ENCODE peak calls at places on chromosomes 12 and 14, in ten cellular contexts. Z is gastrocnemius medialis, W is IMR-90, N is lower leg skin, V is stomach, R is GM12878, Q is ovary, C is K562, U is body of pancreas, L is HCT116. M is an unnamed sample.

GRCh38 chr12:66662729-66663128 is 16.1 kb downstream of the GRIP1 start:
- DNase-seq in Z (no peak), W (peak; percentile 33), N (no peak), V (no peak), R (no peak), Q (no peak), C (no peak), U (no peak), L (no peak), M (no peak)

GRCh38 chr14:89678715-89679220 is 261.7 kb upstream of the FOXN3 start:
- DNase-seq in Z (no peak), W (no peak), N (no peak), V (no peak), R (no peak), Q (no peak), C (no peak), U (no peak), L (no peak), M (no peak)

GRCh38 chr12:113875681-113876080 is 90.4 kb downstream of the RBM19 start:
- DNase-seq in Z (no peak), W (peak; percentile 78), N (no peak), V (no peak), R (no peak), Q (no peak), C (no peak), U (no peak), L (no peak), M (no peak)

GRCh38 chr12:93829073-93829472 is 151.9 kb downstream of the CRADD start:
- DNase-seq in Z (no peak), W (no peak), N (no peak), V (no peak), R (no peak), Q (no peak), C (no peak), U (no peak), L (no peak), M (no peak)

GRCh38 chr12:54479421-54479820 is 6.0 kb upstream of the GTSF1 start:
- DNase-seq in Z (no peak), W (peak; percentile 69), N (no peak), V (no peak), R (no peak), Q (no peak), C (no peak), U (no peak), L (no peak), M (no peak)

GRCh38 chr14:61438860-61439765 is 117.7 kb downstream of the PRKCH start:
- DNase-seq in Z (peak; percentile 8), W (peak; percentile 57), N (peak; percentile 78), V (peak; percentile 61), R (peak; percentile 90), Q (no peak), C (peak; percentile 10), U (peak; percentile 48), L (no peak), M (no peak)

GRCh38 chr14:94936411-94936892 is 166.5 kb upstream of the GSC start:
- DNase-seq in Z (no peak), W (no peak), N (peak; percentile 32), V (peak; percentile 79), R (no peak), Q (no peak), C (no peak), U (peak; percentile 89), L (no peak), M (peak; percentile 46)

GRCh38 chr14:66010695-66011094 is 475.5 kb upstream of the CCDC196 start:
- DNase-seq in Z (no peak), W (no peak), N (no peak), V (no peak), R (no peak), Q (no peak), C (no peak), U (no peak), L (no peak), M (no peak)

GRCh38 chr14:59281613-59282012 is 93.1 kb downstream of the DAAM1 start:
- DNase-seq in Z (no peak), W (peak; percentile 72), N (no peak), V (no peak), R (no peak), Q (no peak), C (no peak), U (no peak), L (no peak), M (no peak)

GRCh38 chr14:59215353-59215752 is 26.9 kb downstream of the DAAM1 start:
- DNase-seq in Z (peak; percentile 56), W (peak; percentile 77), N (peak; percentile 68), V (peak; percentile 85), R (no peak), Q (peak; percentile 67), C (no peak), U (peak; percentile 85), L (no peak), M (peak; percentile 68)

GRCh38 chr14:73718742-73719251 is 4.6 kb upstream of the PNMA1 start:
- DNase-seq in Z (no peak), W (no peak), N (no peak), V (no peak), R (no peak), Q (peak; percentile 85), C (no peak), U (no peak), L (no peak), M (peak; percentile 70)

GRCh38 chr14:73719361-73719760 is 5.2 kb upstream of the PNMA1 start:
- DNase-seq in Z (no peak), W (no peak), N (no peak), V (no peak), R (no peak), Q (no peak), C (no peak), U (no peak), L (no peak), M (no peak)

GRCh38 chr14:73719791-73720190 is 5.6 kb upstream of the PNMA1 start:
- DNase-seq in Z (no peak), W (peak; percentile 31), N (no peak), V (no peak), R (no peak), Q (no peak), C (no peak), U (no peak), L (no peak), M (no peak)

GRCh38 chr14:73721101-73721821 is 7.1 kb upstream of the PNMA1 start:
- DNase-seq in Z (no peak), W (no peak), N (no peak), V (no peak), R (no peak), Q (no peak), C (no peak), U (no peak), L (no peak), M (no peak)

DNA sequence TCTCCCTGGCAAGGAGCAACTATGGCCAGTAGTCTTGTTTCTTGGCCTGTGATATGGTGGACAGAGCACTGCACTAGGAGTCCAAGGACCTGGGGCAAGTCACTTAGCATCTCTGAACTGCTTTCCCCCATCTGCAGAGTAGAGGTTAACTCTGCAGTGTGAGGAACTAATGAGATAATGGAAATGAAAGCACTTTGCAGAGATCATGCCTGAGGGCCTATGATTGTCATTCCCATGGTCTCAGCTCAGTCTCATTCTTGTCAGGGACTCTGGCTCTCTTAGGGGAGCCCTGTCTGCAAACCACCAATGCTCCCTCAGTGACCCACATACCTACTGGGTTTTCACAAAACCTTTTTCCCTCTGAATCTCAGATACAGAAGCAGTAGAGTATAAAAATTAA is 6.5 kb upstream of the PNMA1 start:
- DNase-seq in Z (no peak), W (no peak), N (no peak), V (no peak), R (no peak), Q (no peak), C (no peak), U (no peak), L (no peak), M (no peak)
- TF ChIP-seq CTCF in Z (no peak), W (no peak), N (no peak), V (no peak), R (no peak), Q (no peak), C (no peak), U (no peak), L (no peak), M (no peak)

GRCh38 chr12:46369095-46369473 is 3.5 kb downstream of the SLC38A2 start:
- DNase-seq in Z (no peak), W (no peak), N (no peak), V (no peak), R (no peak), Q (no peak), C (no peak), U (no peak), L (no peak), M (no peak)

GRCh38 chr12:46368684-46369083 is 3.9 kb downstream of the SLC38A2 start:
- DNase-seq in Z (no peak), W (no peak), N (no peak), V (no peak), R (no peak), Q (no peak), C (no peak), U (no peak), L (no peak), M (no peak)

GRCh38 chr12:46370380-46370734 is 2.2 kb downstream of the SLC38A2 start:
- DNase-seq in Z (no peak), W (no peak), N (no peak), V (no peak), R (no peak), Q (no peak), C (no peak), U (no peak), L (no peak), M (no peak)

GRCh38 chr12:46370792-46371717 is 1.5 kb downstream of the SLC38A2 start:
- DNase-seq in Z (peak; percentile 78), W (peak; percentile 79), N (peak; percentile 89), V (peak; percentile 94), R (no peak), Q (peak; percentile 93), C (peak; percentile 94), U (peak; percentile 93), L (no peak), M (peak; percentile 96)

GRCh38 chr12:46369474-46370379 is 2.8 kb downstream of the SLC38A2 start:
- DNase-seq in Z (no peak), W (no peak), N (no peak), V (no peak), R (no peak), Q (no peak), C (no peak), U (no peak), L (no peak), M (no peak)
- TF ChIP-seq POLR2A in Z (no peak), W (no peak), N (no peak), V (no peak), R (no peak), Q (no peak), C (no peak), U (no peak), L (no peak), M (no peak)

GRCh38 chr14:53327716-53328115 is 174.6 kb upstream of the DDHD1 start:
- DNase-seq in Z (no peak), W (peak; percentile 69), N (no peak), V (no peak), R (no peak), Q (no peak), C (no peak), U (no peak), L (no peak), M (no peak)
- TF ChIP-seq CTCF in Z (no peak), W (no peak), N (no peak), V (no peak), R (no peak), Q (no peak), C (no peak), U (no peak), L (no peak), M (no peak)

DNA sequence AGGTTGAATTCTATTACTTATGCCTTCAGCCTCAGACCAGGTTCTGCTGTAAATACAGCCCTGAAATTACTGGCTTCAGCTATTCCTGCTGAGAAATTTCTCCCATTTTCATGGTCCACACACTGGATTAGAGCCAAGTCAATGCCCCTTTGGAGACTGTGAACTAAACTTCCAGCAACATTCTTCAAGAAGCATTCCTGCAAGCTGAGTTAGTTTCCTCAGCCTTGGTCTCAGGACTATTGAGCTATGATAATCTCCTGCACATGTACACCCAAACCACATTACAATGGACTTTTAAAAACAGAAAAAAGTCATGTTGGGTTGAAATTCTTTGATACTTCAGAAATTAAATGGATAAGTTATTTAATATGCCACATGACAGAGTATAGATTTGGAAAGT is 58.0 kb upstream of the AVPR1A start:
- DNase-seq in Z (no peak), W (no peak), N (no peak), V (no peak), R (no peak), Q (no peak), C (no peak), U (no peak), L (no peak), M (no peak)
- TF ChIP-seq POLR2A in Z (no peak), W (no peak), N (no peak), V (no peak), R (no peak), Q (no peak), C (no peak), U (no peak), L (no peak), M (no peak)

M was measured in heart left ventricle.